ENCODE peak calls at places on chromosomes 6 and 20, in six cellular contexts. One of them, this sample, is unnamed.

GRCh38 chr20:1816384-1817381 is 78.5 kb upstream of the SIRPA start:
- DNase-seq in ovary: no peak
- DNase-seq in left ventricle myocardium inferior: no peak
- DNase-seq in gastrocnemius medialis: no peak
- DNase-seq in prostate gland: peak
- DNase-seq in BE2C: no peak
- DNase-seq in this sample: no peak

GRCh38 chr20:21516180-21516567 is 2.3 kb upstream of the NKX2-2 start:
- DNase-seq in ovary: no peak
- DNase-seq in left ventricle myocardium inferior: no peak
- DNase-seq in gastrocnemius medialis: no peak
- DNase-seq in prostate gland: no peak
- DNase-seq in BE2C: no peak
- DNase-seq in this sample: no peak

GRCh38 chr6:107075951-107076381 is 39.3 kb downstream of the BEND3 start:
- DNase-seq in ovary: no peak
- DNase-seq in left ventricle myocardium inferior: no peak
- DNase-seq in gastrocnemius medialis: no peak
- DNase-seq in prostate gland: peak
- DNase-seq in BE2C: no peak
- DNase-seq in this sample: peak

GRCh38 chr6:24069546-24069945 is 56.5 kb upstream of the NRSN1 start:
- DNase-seq in ovary: no peak
- DNase-seq in left ventricle myocardium inferior: no peak
- DNase-seq in gastrocnemius medialis: no peak
- DNase-seq in prostate gland: no peak
- DNase-seq in BE2C: no peak
- DNase-seq in this sample: no peak

GRCh38 chr6:168828800-168829199 is 387.8 kb downstream of the SMOC2 start:
- DNase-seq in ovary: no peak
- DNase-seq in left ventricle myocardium inferior: no peak
- DNase-seq in gastrocnemius medialis: no peak
- DNase-seq in prostate gland: no peak
- DNase-seq in BE2C: no peak
- DNase-seq in this sample: no peak

GRCh38 chr20:64093013-64093503 is 8.9 kb upstream of the LKAAEAR1 start:
- DNase-seq in ovary: no peak
- DNase-seq in left ventricle myocardium inferior: no peak
- DNase-seq in gastrocnemius medialis: no peak
- DNase-seq in prostate gland: no peak
- DNase-seq in BE2C: peak
- DNase-seq in this sample: no peak

GRCh38 chr6:133609404-133610270 is 279.3 kb upstream of the TCF21 start:
- DNase-seq in ovary: no peak
- DNase-seq in left ventricle myocardium inferior: no peak
- DNase-seq in gastrocnemius medialis: no peak
- DNase-seq in prostate gland: no peak
- DNase-seq in BE2C: no peak
- DNase-seq in this sample: no peak

GRCh38 chr6:43763133-43763797 is 6.7 kb upstream of the VEGFA start:
- DNase-seq in ovary: peak
- DNase-seq in left ventricle myocardium inferior: no peak
- DNase-seq in gastrocnemius medialis: peak
- DNase-seq in prostate gland: no peak
- DNase-seq in BE2C: no peak
- DNase-seq in this sample: no peak

GRCh38 chr6:150900049-150900448 is 34.5 kb downstream of the MTHFD1L start:
- DNase-seq in ovary: no peak
- DNase-seq in left ventricle myocardium inferior: no peak
- DNase-seq in gastrocnemius medialis: no peak
- DNase-seq in prostate gland: no peak
- DNase-seq in BE2C: no peak
- DNase-seq in this sample: no peak

GRCh38 chr6:129701721-129702455 is 8.1 kb downstream of the ARHGAP18 start:
- DNase-seq in ovary: no peak
- DNase-seq in left ventricle myocardium inferior: no peak
- DNase-seq in gastrocnemius medialis: no peak
- DNase-seq in prostate gland: no peak
- DNase-seq in BE2C: no peak
- DNase-seq in this sample: no peak

GRCh38 chr20:51800132-51800721 is 2.1 kb downstream of the SALL4 start:
- DNase-seq in ovary: peak
- DNase-seq in left ventricle myocardium inferior: peak
- DNase-seq in gastrocnemius medialis: no peak
- DNase-seq in prostate gland: peak
- DNase-seq in BE2C: peak
- DNase-seq in this sample: peak

GRCh38 chr20:1533059-1533458 is 24.4 kb downstream of the SIRPD start:
- DNase-seq in ovary: no peak
- DNase-seq in left ventricle myocardium inferior: no peak
- DNase-seq in gastrocnemius medialis: no peak
- DNase-seq in prostate gland: no peak
- DNase-seq in BE2C: no peak
- DNase-seq in this sample: no peak

GRCh38 chr6:84027340-84028183 is 6.0 kb upstream of the MRAP2 start:
- DNase-seq in ovary: no peak
- DNase-seq in left ventricle myocardium inferior: no peak
- DNase-seq in gastrocnemius medialis: peak
- DNase-seq in prostate gland: peak
- DNase-seq in BE2C: peak
- DNase-seq in this sample: no peak

DNA sequence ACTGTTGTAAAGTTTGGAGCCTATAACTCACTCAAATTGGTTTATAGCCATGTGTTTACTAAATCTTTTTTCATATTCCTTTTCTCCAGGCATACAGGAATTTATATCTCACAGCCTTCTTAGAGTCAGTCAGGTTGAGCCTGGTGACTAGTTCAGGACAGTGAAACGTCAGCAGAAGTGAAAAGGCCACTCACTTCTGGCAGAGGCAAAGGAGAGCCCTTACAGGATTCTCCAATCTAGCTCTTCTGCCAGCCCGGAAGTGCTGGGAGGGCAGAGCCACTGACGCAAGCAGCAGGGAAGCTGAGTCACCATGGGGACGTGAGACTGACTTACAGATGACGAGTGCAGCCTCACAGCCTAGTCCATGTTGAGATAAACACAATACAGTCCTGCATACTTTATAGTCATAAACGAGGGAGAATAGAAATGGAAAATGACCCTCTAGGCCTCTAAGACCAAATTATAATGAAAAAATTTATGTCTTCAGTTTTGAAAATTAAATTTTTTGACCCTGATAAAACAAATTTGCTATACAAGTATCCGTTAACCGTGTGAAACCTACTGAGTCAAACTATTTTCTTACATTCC is 1.3 kb downstream of the PXT1 start:
- DNase-seq in ovary: peak
- DNase-seq in left ventricle myocardium inferior: peak
- DNase-seq in gastrocnemius medialis: peak
- DNase-seq in prostate gland: peak
- DNase-seq in BE2C: peak
- DNase-seq in this sample: peak
- TF ChIP-seq CTCF in ovary: no peak
- TF ChIP-seq CTCF in left ventricle myocardium inferior: no peak
- TF ChIP-seq CTCF in gastrocnemius medialis: no peak
- TF ChIP-seq CTCF in prostate gland: no peak
- TF ChIP-seq CTCF in BE2C: no peak
- TF ChIP-seq CTCF in this sample: no peak

GRCh38 chr6:135052939-135053338 is 1.7 kb downstream of the HBS1L start:
- DNase-seq in ovary: no peak
- DNase-seq in left ventricle myocardium inferior: no peak
- DNase-seq in gastrocnemius medialis: no peak
- DNase-seq in prostate gland: no peak
- DNase-seq in BE2C: no peak
- DNase-seq in this sample: no peak
- H3K4me3 ChIP-seq in ovary: no peak
- H3K4me3 ChIP-seq in left ventricle myocardium inferior: peak
- H3K4me3 ChIP-seq in gastrocnemius medialis: peak
- H3K4me3 ChIP-seq in prostate gland: no peak
- H3K4me3 ChIP-seq in BE2C: peak
- H3K4me3 ChIP-seq in this sample: peak

GRCh38 chr20:53578492-53579222 is 15.0 kb downstream of the ZNF217 start:
- DNase-seq in ovary: no peak
- DNase-seq in left ventricle myocardium inferior: no peak
- DNase-seq in gastrocnemius medialis: peak
- DNase-seq in prostate gland: peak
- DNase-seq in BE2C: peak
- DNase-seq in this sample: peak
- TF ChIP-seq CTCF in ovary: peak
- TF ChIP-seq CTCF in left ventricle myocardium inferior: peak
- TF ChIP-seq CTCF in gastrocnemius medialis: peak
- TF ChIP-seq CTCF in prostate gland: peak
- TF ChIP-seq CTCF in BE2C: peak
- TF ChIP-seq CTCF in this sample: peak

GRCh38 chr6:57205550-57206328 is 16.4 kb downstream of the RAB23 start:
- DNase-seq in ovary: no peak
- DNase-seq in left ventricle myocardium inferior: no peak
- DNase-seq in gastrocnemius medialis: no peak
- DNase-seq in prostate gland: no peak
- DNase-seq in BE2C: no peak
- DNase-seq in this sample: no peak
- H3K4me3 ChIP-seq in ovary: no peak
- H3K4me3 ChIP-seq in left ventricle myocardium inferior: no peak
- H3K4me3 ChIP-seq in gastrocnemius medialis: no peak
- H3K4me3 ChIP-seq in prostate gland: no peak
- H3K4me3 ChIP-seq in BE2C: no peak
- H3K4me3 ChIP-seq in this sample: no peak

This sample was measured in GM12865.